ENCODE peak calls at places on chromosomes 3 and 15, in four cellular contexts. B is stimulated activated naive CD8-positive, alpha-beta T cell treated with anti-CD3 and anti-CD28 coated beads, Interleukin-15, Interleukin-2, amounts not matched to agents 100 U/mL and 50 U/mL, for 24 hours; V is pons; S is activated CD8-positive, alpha-beta memory T cell treated with anti-CD3 and anti-CD28 coated beads, Interleukin-2, amount 50 U/mL, for 4 hours. W is an unnamed sample.
A peak's percentile ranks its signal among the peaks of the same experiment; 100 is the strongest.

GRCh38 chr3:53846134-53846850 is at the start of the genes CHDH and IL17RB:
- DNase-seq in S (no peak), B (peak; percentile 22), V (peak; percentile 52), W (no peak)

GRCh38 chr3:146350852-146351251 is 99.9 kb upstream of the PLSCR4 start:
- DNase-seq in S (no peak), B (no peak), V (no peak), W (no peak)

GRCh38 chr15:69820819-69821218 is 276.9 kb downstream of the TLE3 start:
- DNase-seq in B (no peak), V (no peak), S (no peak), W (no peak)

GRCh38 chr3:50164056-50164455 is 8.9 kb downstream of the SEMA3F start:
- DNase-seq in S (no peak), B (no peak), V (peak; percentile 13), W (no peak)

GRCh38 chr3:39346785-39347585 is 17.5 kb downstream of the CCR8 start:
- DNase-seq in V (no peak), B (no peak), S (no peak), W (no peak)

GRCh38 chr3:132843349-132843748 is 121.1 kb upstream of the NPHP3 start:
- DNase-seq in B (no peak), V (no peak), S (no peak), W (no peak)

GRCh38 chr3:101179637-101180036 is 140.7 kb downstream of the IMPG2 start:
- DNase-seq in V (no peak), S (no peak), B (no peak), W (no peak)

GRCh38 chr3:78919021-78919755 is 848.6 kb downstream of the ROBO1 start:
- DNase-seq in V (no peak), S (no peak), B (no peak), W (no peak)

GRCh38 chr3:24604215-24604614 is 109.6 kb upstream of the THRB start:
- DNase-seq in V (no peak), S (no peak), B (no peak), W (no peak)

GRCh38 chr15:97177135-97177704 is 783.3 kb upstream of the ARRDC4 start:
- DNase-seq in V (no peak), B (no peak), S (no peak), W (no peak)

GRCh38 chr3:3170998-3171397 is 8.5 kb downstream of the CRBN start:
- DNase-seq in B (no peak), V (peak; percentile 43), S (no peak), W (no peak)